ENCODE peak calls at places on chromosomes 6 and 20, in four cellular contexts. T is IMR-90, H is trophoblast cell, A is neuronal stem cell. M is an unnamed sample.

GRCh38 chr6:34319471-34319885 is 70.7 kb upstream of the SMIM29 start:
- DNase-seq in A (no peak), T (no peak), H (peak), M (no peak)

GRCh38 chr6:11494786-11495564 is 42.6 kb upstream of the TMEM170B start:
- DNase-seq in T (no peak), A (no peak), H (peak), M (no peak)

GRCh38 chr20:45345104-45345936 is 2.9 kb downstream of the SDC4 start:
- DNase-seq in A (no peak), H (peak), T (no peak), M (no peak)

GRCh38 chr6:8079116-8079515 is 14.9 kb upstream of the BLOC1S5 start:
- DNase-seq in A (no peak), T (no peak), H (no peak), M (no peak)

GRCh38 chr6:150078788-150079187 is 9.9 kb upstream of the ULBP3 start:
- DNase-seq in A (no peak), H (peak), T (no peak), M (no peak)

GRCh38 chr6:41901882-41902519 is 6.8 kb upstream of the USP49 start:
- DNase-seq in T (peak), H (peak), A (no peak), M (peak)

GRCh38 chr6:90005048-90005827 is 111.0 kb downstream of the GJA10 start:
- DNase-seq in A (no peak), H (no peak), T (no peak), M (no peak)

GRCh38 chr6:63022631-63023030 is 188.6 kb upstream of the FKBP1C start:
- DNase-seq in A (no peak), T (no peak), H (no peak), M (no peak)

GRCh38 chr6:158292016-158292415 is 20.2 kb upstream of the TULP4 start:
- DNase-seq in A (no peak), T (no peak), H (no peak), M (no peak)

GRCh38 chr20:58433759-58434158 is 44.7 kb downstream of the VAPB start:
- DNase-seq in H (no peak), A (no peak), T (peak), M (no peak)

GRCh38 chr20:58432190-58432954 is 43.3 kb downstream of the VAPB start:
- DNase-seq in T (peak), H (no peak), A (no peak), M (no peak)

GRCh38 chr20:58431134-58431533 is 42.1 kb downstream of the VAPB start:
- DNase-seq in T (peak), H (no peak), A (no peak), M (no peak)

GRCh38 chr20:58435237-58435636 is 46.2 kb downstream of the VAPB start:
- DNase-seq in H (no peak), A (no peak), T (no peak), M (no peak)

DNA sequence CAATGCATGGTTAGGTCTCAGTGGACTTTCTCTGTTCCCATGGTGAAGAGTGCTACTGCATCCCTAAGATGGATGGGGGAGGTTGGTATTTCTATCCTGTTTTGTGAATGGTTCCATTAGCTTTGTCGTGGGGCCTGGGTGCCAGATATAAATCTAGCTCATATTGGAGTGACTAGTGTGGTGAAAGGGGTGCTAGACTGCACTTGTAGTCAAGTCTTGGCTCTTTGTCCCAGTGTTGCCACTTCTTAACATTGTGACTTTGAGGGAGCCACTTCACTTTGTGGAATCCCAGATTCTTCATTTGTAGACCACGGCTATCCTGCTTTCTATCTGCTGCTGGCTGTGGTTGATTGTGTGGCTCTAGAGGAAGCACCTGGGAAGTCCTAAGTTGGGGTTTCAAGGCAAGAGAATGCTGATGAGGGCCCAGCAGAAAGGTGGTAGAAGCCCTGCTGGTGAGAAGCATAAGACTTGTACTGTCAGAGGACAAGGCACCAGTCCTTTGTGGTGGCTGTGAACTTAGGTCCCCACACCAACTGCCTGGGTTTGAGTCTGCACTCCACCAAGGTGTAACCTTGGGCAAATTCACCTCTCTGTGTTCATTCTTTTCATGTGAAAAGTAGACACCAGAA is 44.1 kb downstream of the VAPB start:
- DNase-seq in A (no peak), T (no peak), H (no peak), M (no peak)
- H2AK5ac ChIP-seq in A (no peak), T (no peak), H (no peak), M (no peak)

DNA sequence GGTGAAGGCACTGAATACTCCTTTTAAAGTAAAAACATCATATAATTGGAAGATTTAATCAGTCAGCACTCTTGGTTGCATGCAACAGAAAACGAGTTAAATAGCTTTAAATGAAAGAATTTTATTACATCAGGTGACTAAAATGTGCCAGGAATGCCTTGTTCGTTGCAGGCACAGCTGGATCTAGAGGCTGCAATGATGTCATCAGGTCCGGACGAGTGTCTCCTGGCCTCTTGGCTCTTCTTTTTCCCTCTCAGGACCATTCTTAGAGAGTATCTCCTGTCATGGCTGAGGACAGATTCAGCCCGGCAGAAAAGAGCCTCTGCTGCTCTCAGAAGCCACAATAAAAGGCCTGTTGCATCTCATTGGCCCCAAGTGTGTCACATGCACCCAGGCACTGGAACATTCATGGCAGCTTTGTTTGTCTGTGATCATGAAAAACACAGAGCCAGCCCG is 510.7 kb upstream of the SULF2 start:
- DNase-seq in A (peak), H (peak), T (peak), M (no peak)
- H2AK5ac ChIP-seq in A (no peak), H (no peak), T (peak), M (no peak)

GRCh38 chr6:67201563-67201962 is 1433.5 kb upstream of the ADGRB3 start:
- DNase-seq in H (no peak), T (no peak), A (no peak), M (no peak)
- H2AK5ac ChIP-seq in H (no peak), T (no peak), A (no peak), M (no peak)

GRCh38 chr20:23959054-23959453 is 29.5 kb downstream of the GGTLC1 start:
- DNase-seq in A (no peak), H (no peak), T (no peak), M (no peak)
- H2AK5ac ChIP-seq in A (no peak), H (no peak), T (no peak), M (no peak)

DNA sequence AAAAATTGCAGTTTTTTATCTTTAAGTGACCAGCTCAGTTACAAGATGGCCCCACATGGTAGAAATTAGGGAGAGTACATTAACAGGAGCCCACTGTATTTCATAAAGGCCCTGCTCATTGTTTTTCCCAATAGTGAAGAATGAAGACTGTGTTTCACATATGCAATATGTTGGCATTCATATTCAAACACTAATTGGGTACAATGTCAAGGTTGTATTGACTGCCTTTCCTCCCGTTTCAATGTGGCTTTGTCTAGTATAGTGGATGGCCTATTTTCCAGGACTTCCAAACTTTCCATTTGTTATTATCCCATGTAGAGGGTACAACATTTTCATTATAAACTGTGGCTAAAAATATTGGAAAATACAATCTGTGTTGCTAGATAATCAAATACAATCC is 51.3 kb downstream of the HDDC2 start:
- DNase-seq in A (no peak), H (no peak), T (no peak), M (no peak)
- H2AK5ac ChIP-seq in A (no peak), H (no peak), T (no peak), M (no peak)

DNA sequence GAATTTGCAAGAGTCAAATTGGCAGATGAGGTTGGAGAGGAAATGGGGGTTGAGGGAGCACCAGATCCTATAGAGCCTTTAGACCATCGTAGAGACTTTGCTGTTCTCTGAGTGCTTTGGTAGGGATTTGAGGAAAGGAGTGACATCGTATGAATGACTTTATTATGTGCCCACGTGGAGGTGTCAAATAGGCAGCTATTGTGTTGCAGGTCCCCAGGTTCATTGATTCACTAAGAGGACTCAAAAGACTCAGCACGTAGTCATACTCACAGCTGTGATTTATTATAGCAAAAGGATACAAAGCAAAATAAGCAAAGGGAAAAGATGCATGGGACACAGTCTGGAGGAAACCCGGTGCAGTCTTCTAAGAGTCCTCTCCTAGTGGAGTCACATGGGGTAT is 2.2 kb downstream of the MTRES1 start:
- DNase-seq in H (no peak), T (peak), A (no peak), M (no peak)
- H2AK5ac ChIP-seq in H (no peak), T (no peak), A (no peak), M (no peak)

M was measured in H9.